ENCODE peak calls at places on chromosomes 11 and 22, in four cellular contexts. E is heart left ventricle, S is ovary, Z is small intestine. H is an unnamed sample. For H3K27me3, the result is how much of the 10 kb centered on the place peaks cover.

GRCh38 chr11:118438314-118438931 is 2.1 kb downstream of the KMT2A start:
- DNase-seq in E (peak), S (peak), Z (peak), H (no peak)

GRCh38 chr11:77732143-77732542 is 88.4 kb downstream of the RSF1 start:
- DNase-seq in E (no peak), S (no peak), Z (no peak), H (no peak)

GRCh38 chr11:66915046-66915832 is 42.9 kb downstream of the PC start:
- DNase-seq in E (no peak), S (no peak), Z (no peak), H (peak)

GRCh38 chr11:42572231-42572610 is 739.6 kb upstream of the API5 start:
- DNase-seq in E (no peak), S (no peak), Z (no peak), H (no peak)

GRCh38 chr11:45685976-45686375 is 20.6 kb upstream of the CHST1 start:
- DNase-seq in E (no peak), S (no peak), Z (no peak), H (no peak)

GRCh38 chr11:65644837-65645236 is 6.9 kb downstream of the SIPA1 start:
- DNase-seq in E (no peak), S (no peak), Z (no peak), H (no peak)

GRCh38 chr11:123173040-123173855 is 21.8 kb downstream of the CLMP start:
- DNase-seq in E (no peak), S (no peak), Z (no peak), H (no peak)

GRCh38 chr11:2299773-2300172 is 1.9 kb downstream of the C11orf21 start:
- DNase-seq in E (no peak), S (no peak), Z (no peak), H (no peak)

GRCh38 chr11:69138265-69138664 is 17.5 kb upstream of the SMIM38 start:
- DNase-seq in E (no peak), S (no peak), Z (no peak), H (no peak)

DNA sequence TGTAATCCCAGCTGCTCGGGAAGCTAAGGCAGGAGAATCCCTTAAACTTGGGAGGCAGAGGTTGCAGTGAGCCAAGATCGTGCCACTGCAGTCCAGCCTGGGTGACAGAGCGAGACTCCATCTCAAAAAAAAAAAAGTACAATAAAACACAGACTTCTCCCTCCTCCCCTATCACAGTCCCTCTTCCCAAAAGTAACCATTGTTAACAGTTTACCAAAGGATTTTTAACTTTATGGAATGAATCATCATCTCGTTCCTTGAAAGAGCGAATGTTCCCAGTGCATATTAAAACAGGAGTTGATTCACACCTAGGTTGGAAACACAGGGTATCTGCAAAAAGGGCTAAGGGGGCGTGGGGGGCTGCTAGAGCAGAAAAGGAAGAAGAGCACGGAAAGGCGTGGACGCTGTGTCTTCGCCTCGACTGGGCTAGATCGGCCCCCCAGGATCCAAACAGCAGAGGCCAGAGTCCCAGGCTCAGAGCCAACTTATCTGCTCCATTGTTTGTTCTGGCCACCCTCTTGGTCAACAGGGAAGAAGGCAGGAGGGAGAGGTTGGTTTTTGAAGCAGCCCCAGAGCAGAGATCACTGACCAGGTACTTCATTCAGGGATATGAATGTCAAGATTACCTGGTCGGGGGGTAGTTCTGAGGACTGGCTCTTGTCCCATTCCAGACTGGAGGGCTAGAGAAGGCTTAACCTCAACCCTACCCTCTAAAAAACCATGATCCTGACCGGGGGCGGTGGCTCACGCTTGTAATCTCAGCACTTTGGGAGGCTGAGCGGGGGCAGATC is 2.1 kb upstream of the AHNAK start:
- DNase-seq in E (peak), S (peak), Z (peak), H (no peak)
- H3K27me3 ChIP-seq in E (under half), S (under half), Z (under half), H (under half)

DNA sequence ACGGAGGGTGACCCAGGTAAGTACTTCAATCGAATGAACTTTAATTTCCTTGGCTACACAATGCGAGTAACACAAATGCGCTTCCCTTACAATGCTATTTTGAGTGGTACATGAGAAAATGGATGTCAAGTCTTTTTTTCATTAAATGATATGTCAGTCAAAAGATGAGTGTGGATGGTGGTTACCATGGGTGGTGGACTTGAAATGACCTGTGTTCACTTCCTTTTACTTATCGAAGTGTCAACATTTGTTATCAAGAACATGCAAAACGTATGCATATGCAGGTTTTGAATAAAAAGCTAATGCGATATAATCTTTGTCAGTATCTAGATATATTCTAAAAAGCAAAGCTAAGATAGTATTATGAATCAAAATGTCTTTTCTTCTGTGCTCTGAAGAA is 8.8 kb upstream of the APOL5 start:
- DNase-seq in E (no peak), S (no peak), Z (peak), H (no peak)
- H3K27me3 ChIP-seq in E (under half), S (under half), Z (under half), H (under half)

GRCh38 chr11:721913-722811 is 16.1 kb downstream of the EPS8L2 start:
- DNase-seq in E (peak), S (no peak), Z (peak), H (no peak)
- H3K27me3 ChIP-seq in E (under half), S (under half), Z (under half), H (under half)

DNA sequence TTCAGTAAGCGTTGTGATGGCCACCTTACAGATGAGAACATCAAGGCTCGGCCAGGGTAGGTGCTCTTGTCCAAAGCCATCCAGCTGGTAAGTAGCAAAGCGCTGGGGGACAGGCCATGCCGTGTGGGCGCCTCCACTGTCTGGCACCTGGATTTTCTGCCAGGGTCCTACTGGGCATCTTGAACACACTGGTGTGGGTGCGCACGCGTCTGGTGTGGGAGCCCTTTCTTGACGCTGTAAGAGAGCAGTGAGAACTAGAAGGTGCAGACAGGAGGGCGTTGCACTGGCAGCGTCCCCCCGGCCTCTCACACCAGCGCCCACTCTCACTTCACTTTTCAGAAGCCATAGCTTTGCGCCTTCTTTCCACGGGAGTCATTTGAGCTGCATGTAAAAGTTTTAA is 296.6 kb downstream of the TBC1D22A start:
- DNase-seq in E (no peak), S (no peak), Z (no peak), H (no peak)
- H3K27me3 ChIP-seq in E (under half), S (under half), Z (under half), H (under half)

H was measured in dorsolateral prefrontal cortex.